ENCODE peak calls at places on chromosomes 13 and 19, in eight cellular contexts. S is Panc1, Q is breast epithelium, I is GM10248, G is hepatocyte, Y is lung, P is Peyer's patch, T is PC-9. O is an unnamed sample.

GRCh38 chr19:35519291-35519690 is 5.8 kb upstream of the DMKN start:
- DNase-seq in S (no peak), Q (no peak), I (no peak), G (peak), Y (no peak), P (no peak), T (peak), O (peak)

GRCh38 chr19:16296713-16297112 is 27.9 kb upstream of the KLF2 start:
- DNase-seq in S (no peak), Q (no peak), I (no peak), G (no peak), Y (no peak), P (no peak), T (peak), O (no peak)

GRCh38 chr13:24997367-24997967 is 98.5 kb upstream of the PABPC3 start:
- DNase-seq in S (no peak), Q (no peak), I (peak), G (peak), Y (no peak), P (no peak), T (no peak), O (no peak)

GRCh38 chr19:2646866-2647535 is 55.5 kb downstream of the GNG7 start:
- DNase-seq in S (no peak), Q (no peak), I (no peak), G (no peak), Y (no peak), P (no peak), T (no peak), O (no peak)

GRCh38 chr19:54335164-54335563 is 3.8 kb downstream of the LILRA4 start:
- DNase-seq in S (no peak), Q (no peak), I (no peak), G (no peak), Y (no peak), P (peak), T (no peak), O (no peak)

GRCh38 chr19:3506384-3507340 is 551 bp downstream of the FZR1 start:
- DNase-seq in S (no peak), Q (peak), I (peak), G (peak), Y (peak), P (peak), T (no peak), O (no peak)

GRCh38 chr13:93144031-93144430 is 82.6 kb upstream of the GPC6 start:
- DNase-seq in S (no peak), Q (no peak), I (no peak), G (no peak), Y (no peak), P (no peak), T (no peak), O (no peak)

GRCh38 chr13:98089246-98089645 is 53.6 kb upstream of the FARP1 start:
- DNase-seq in S (no peak), Q (no peak), I (no peak), G (no peak), Y (no peak), P (no peak), T (no peak), O (no peak)

GRCh38 chr13:47215741-47216140 is 318.9 kb upstream of the HTR2A start:
- DNase-seq in S (peak), Q (no peak), I (no peak), G (no peak), Y (no peak), P (no peak), T (peak), O (peak)

GRCh38 chr19:8004723-8005513 is 523 bp downstream of the ELAVL1 start:
- DNase-seq in S (no peak), Q (no peak), I (no peak), G (peak), Y (no peak), P (no peak), T (no peak), O (no peak)

GRCh38 chr19:47155141-47155540 is 24.5 kb downstream of the SAE1 start:
- DNase-seq in S (no peak), Q (no peak), I (no peak), G (no peak), Y (no peak), P (no peak), T (no peak), O (no peak)

GRCh38 chr13:51697855-51698254 is 106.1 kb downstream of the DHRS12 start:
- DNase-seq in S (no peak), Q (no peak), I (no peak), G (no peak), Y (no peak), P (no peak), T (no peak), O (no peak)

GRCh38 chr19:4916292-4917082 is 7.2 kb downstream of the UHRF1 start:
- DNase-seq in S (no peak), Q (no peak), I (peak), G (no peak), Y (no peak), P (peak), T (no peak), O (no peak)

GRCh38 chr19:29702161-29702957 is 12.7 kb downstream of the C19orf12 start:
- DNase-seq in S (no peak), Q (no peak), I (no peak), G (no peak), Y (no peak), P (no peak), T (no peak), O (no peak)

GRCh38 chr19:46297700-46298476 is 1.0 kb downstream of the HIF3A start:
- DNase-seq in S (no peak), Q (peak), I (no peak), G (peak), Y (peak), P (peak), T (no peak), O (no peak)

GRCh38 chr13:66974889-66975288 is 255.2 kb downstream of the PCDH9 start:
- DNase-seq in S (no peak), Q (no peak), I (no peak), G (no peak), Y (no peak), P (no peak), T (no peak), O (no peak)

GRCh38 chr13:62781866-62782265 is 1366.2 kb upstream of the PCDH20 start:
- DNase-seq in S (no peak), Q (no peak), I (no peak), G (no peak), Y (no peak), P (no peak), T (no peak), O (no peak)

GRCh38 chr13:113761136-113761535 is 2.1 kb downstream of the TMEM255B start:
- DNase-seq in S (no peak), Q (no peak), I (no peak), G (no peak), Y (no peak), P (no peak), T (no peak), O (no peak)

GRCh38 chr19:623974-624373 is 9.4 kb downstream of the POLRMT start:
- DNase-seq in S (no peak), Q (no peak), I (no peak), G (no peak), Y (no peak), P (no peak), T (no peak), O (no peak)

GRCh38 chr13:23180711-23181110 is at the start of gene SGCG:
- DNase-seq in S (no peak), Q (no peak), I (no peak), G (no peak), Y (no peak), P (no peak), T (no peak), O (no peak)

GRCh38 chr13:94419304-94419943 is 60.1 kb downstream of the DCT start:
- DNase-seq in S (peak), Q (no peak), I (no peak), G (no peak), Y (no peak), P (no peak), T (no peak), O (no peak)

GRCh38 chr13:46756977-46757376 is 40.0 kb downstream of the ESD start:
- DNase-seq in S (no peak), Q (no peak), I (no peak), G (no peak), Y (no peak), P (no peak), T (no peak), O (no peak)

GRCh38 chr19:17353386-17353785 is 16.0 kb downstream of the GTPBP3 start:
- DNase-seq in S (no peak), Q (no peak), I (no peak), G (no peak), Y (no peak), P (no peak), T (no peak), O (no peak)

GRCh38 chr19:13764821-13765394 is 586 bp downstream of the MRI1 start:
- DNase-seq in S (no peak), Q (no peak), I (peak), G (peak), Y (no peak), P (peak), T (peak), O (no peak)

GRCh38 chr19:3434630-3435553 is 45.4 kb downstream of the SMIM24 start:
- DNase-seq in S (no peak), Q (peak), I (peak), G (peak), Y (peak), P (peak), T (peak), O (peak)

GRCh38 chr19:52219611-52220010 is 29.8 kb downstream of the PPP2R1A start:
- DNase-seq in S (no peak), Q (no peak), I (no peak), G (no peak), Y (no peak), P (no peak), T (no peak), O (no peak)

GRCh38 chr19:35236638-35237400 is 8.3 kb upstream of the FAM187B start:
- DNase-seq in S (no peak), Q (no peak), I (no peak), G (no peak), Y (no peak), P (peak), T (no peak), O (no peak)

GRCh38 chr13:79492313-79492798 is 11.4 kb downstream of the NDFIP2 start:
- DNase-seq in S (no peak), Q (no peak), I (no peak), G (no peak), Y (no peak), P (no peak), T (no peak), O (no peak)

GRCh38 chr13:31697290-31697689 is 42.0 kb upstream of the RXFP2 start:
- DNase-seq in S (no peak), Q (no peak), I (no peak), G (no peak), Y (no peak), P (no peak), T (no peak), O (no peak)

GRCh38 chr13:30126903-30127428 is 180.4 kb downstream of the KATNAL1 start:
- DNase-seq in S (no peak), Q (no peak), I (no peak), G (no peak), Y (no peak), P (no peak), T (no peak), O (no peak)

GRCh38 chr13:33744589-33745369 is 73.2 kb upstream of the RFC3 start:
- DNase-seq in S (no peak), Q (peak), I (no peak), G (no peak), Y (peak), P (no peak), T (no peak), O (no peak)

GRCh38 chr13:25493930-25494707 is 122.3 kb downstream of the ATP8A2 start:
- DNase-seq in S (no peak), Q (no peak), I (no peak), G (no peak), Y (no peak), P (no peak), T (no peak), O (no peak)

GRCh38 chr19:2477732-2478191 is 1.8 kb downstream of the GADD45B start:
- DNase-seq in S (no peak), Q (no peak), I (no peak), G (peak), Y (peak), P (peak), T (peak), O (no peak)

GRCh38 chr13:97256343-97256783 is 34.2 kb downstream of the MBNL2 start:
- DNase-seq in S (no peak), Q (no peak), I (no peak), G (peak), Y (no peak), P (no peak), T (peak), O (peak)

GRCh38 chr19:51796195-51796679 is 1.3 kb downstream of the FPR3 start:
- DNase-seq in S (no peak), Q (no peak), I (no peak), G (no peak), Y (no peak), P (peak), T (no peak), O (no peak)

GRCh38 chr19:35267818-35268545 is 780 bp upstream of the USF2 start:
- DNase-seq in S (no peak), Q (peak), I (peak), G (peak), Y (peak), P (peak), T (peak), O (no peak)

GRCh38 chr13:75079226-75079625 is 402.7 kb downstream of the TBC1D4 start:
- DNase-seq in S (no peak), Q (no peak), I (no peak), G (no peak), Y (no peak), P (no peak), T (no peak), O (no peak)

GRCh38 chr19:33616857-33617256 is 4.9 kb upstream of the CHST8 start:
- DNase-seq in S (no peak), Q (no peak), I (no peak), G (no peak), Y (no peak), P (no peak), T (no peak), O (no peak)

GRCh38 chr19:13561461-13561860 is 55.2 kb upstream of the CACNA1A start:
- DNase-seq in S (no peak), Q (no peak), I (no peak), G (no peak), Y (no peak), P (no peak), T (no peak), O (no peak)

GRCh38 chr13:43804461-43805070 is 17.8 kb upstream of the ENOX1 start:
- DNase-seq in S (peak), Q (no peak), I (peak), G (peak), Y (no peak), P (no peak), T (peak), O (no peak)
- TF ChIP-seq CTCF in S (peak), Q (no peak), I (peak), G (peak), Y (peak), P (peak), T (peak), O (no peak)

GRCh38 chr13:100646030-100646673 is 28.4 kb downstream of the TMTC4 start:
- DNase-seq in S (no peak), Q (no peak), I (no peak), G (peak), Y (no peak), P (no peak), T (no peak), O (no peak)
- TF ChIP-seq CTCF in S (peak), Q (no peak), I (peak), G (peak), Y (no peak), P (peak), T (peak), O (peak)

GRCh38 chr19:57280165-57280912 is at the start of gene ZNF460:
- DNase-seq in S (peak), Q (peak), I (peak), G (peak), Y (peak), P (peak), T (peak), O (peak)
- TF ChIP-seq CTCF in S (no peak), Q (no peak), I (no peak), G (no peak), Y (no peak), P (peak), T (peak), O (no peak)

GRCh38 chr19:48813123-48813911 is 2.5 kb upstream of the BCAT2 start:
- DNase-seq in S (no peak), Q (no peak), I (peak), G (peak), Y (no peak), P (no peak), T (no peak), O (no peak)
- TF ChIP-seq CTCF in S (no peak), Q (no peak), I (no peak), G (peak), Y (no peak), P (no peak), T (peak), O (no peak)

GRCh38 chr19:49913720-49914119 is 15.3 kb upstream of the ATF5 start:
- DNase-seq in S (no peak), Q (no peak), I (no peak), G (no peak), Y (no peak), P (no peak), T (no peak), O (no peak)

GRCh38 chr19:49910179-49910578 is 13.5 kb upstream of the IL4I1 start:
- DNase-seq in S (no peak), Q (no peak), I (no peak), G (no peak), Y (no peak), P (no peak), T (no peak), O (no peak)

GRCh38 chr19:49911381-49912145 is 14.9 kb upstream of the IL4I1 start:
- DNase-seq in S (no peak), Q (no peak), I (peak), G (no peak), Y (no peak), P (no peak), T (no peak), O (no peak)

GRCh38 chr19:49915271-49915670 is 13.7 kb upstream of the ATF5 start:
- DNase-seq in S (no peak), Q (no peak), I (no peak), G (no peak), Y (no peak), P (no peak), T (no peak), O (no peak)

DNA sequence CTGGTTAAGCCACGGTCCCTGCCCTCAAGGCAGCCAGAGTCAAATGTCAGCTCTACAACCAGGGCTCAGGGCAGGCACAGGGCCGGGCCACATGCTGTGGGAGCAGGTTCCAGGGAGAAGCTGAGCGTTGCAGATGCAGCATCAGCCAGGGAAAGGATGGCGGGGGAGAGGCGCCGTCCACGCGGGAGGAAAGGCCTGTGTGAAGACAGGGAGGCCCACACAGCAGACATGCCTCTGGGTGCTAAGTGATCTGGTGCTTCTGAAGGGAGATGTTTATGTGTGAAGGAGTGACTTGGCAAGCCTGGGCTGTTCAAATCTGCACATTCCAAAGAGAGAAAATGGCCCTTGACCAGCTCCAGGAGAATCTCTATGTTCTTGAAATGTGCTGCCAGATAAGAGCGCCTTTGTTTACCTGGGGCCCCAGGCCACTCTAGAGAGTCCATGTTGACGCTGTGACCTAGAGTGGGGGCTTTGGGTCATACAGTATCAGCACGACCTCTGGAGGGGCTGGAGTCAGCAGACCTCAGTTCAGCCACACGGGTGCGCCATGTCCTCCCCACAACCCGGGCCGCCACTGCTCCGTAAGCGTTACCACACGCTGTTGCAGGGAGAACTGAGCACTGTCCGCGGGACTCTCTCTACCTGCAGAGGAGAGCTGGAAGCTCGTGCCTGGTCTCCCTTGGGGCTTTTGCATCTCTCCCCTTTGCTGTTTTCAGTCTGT is 15.9 kb upstream of the ATF5 start:
- DNase-seq in S (no peak), Q (no peak), I (no peak), G (peak), Y (no peak), P (no peak), T (no peak), O (no peak)
- TF ChIP-seq CTCF in S (no peak), Q (no peak), I (peak), G (peak), Y (no peak), P (no peak), T (no peak), O (no peak)

GRCh38 chr13:90201198-90201597 is 1146.3 kb upstream of the MIR17HG start:
- DNase-seq in S (no peak), Q (no peak), I (no peak), G (peak), Y (no peak), P (no peak), T (no peak), O (no peak)

GRCh38 chr13:90201676-90202425 is 1145.6 kb upstream of the MIR17HG start:
- DNase-seq in S (no peak), Q (no peak), I (no peak), G (peak), Y (no peak), P (no peak), T (no peak), O (no peak)

GRCh38 chr13:90205081-90205480 is 1142.4 kb upstream of the MIR17HG start:
- DNase-seq in S (no peak), Q (no peak), I (no peak), G (no peak), Y (no peak), P (no peak), T (no peak), O (no peak)

DNA sequence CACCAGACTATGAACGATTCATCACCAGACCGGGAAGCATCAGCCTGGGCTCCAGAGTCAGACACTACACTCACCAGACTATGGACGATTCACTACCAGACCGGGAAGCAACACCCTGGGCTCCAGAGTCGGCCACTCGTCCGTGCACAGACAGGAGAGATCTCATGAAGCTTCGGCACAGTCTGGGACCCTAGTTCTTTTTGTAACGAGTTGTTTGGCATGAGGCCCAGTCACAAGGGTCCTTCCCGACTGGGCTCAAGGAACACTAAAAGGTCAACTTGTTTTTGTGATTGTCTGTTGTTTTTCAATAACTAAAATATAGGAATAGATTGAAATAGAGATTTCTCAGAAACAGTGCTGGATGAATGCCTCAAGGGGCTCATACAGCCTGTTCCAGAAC is 1141.6 kb upstream of the MIR17HG start:
- DNase-seq in S (no peak), Q (no peak), I (no peak), G (no peak), Y (no peak), P (no peak), T (no peak), O (no peak)
- TF ChIP-seq CTCF in S (no peak), Q (no peak), I (no peak), G (no peak), Y (no peak), P (no peak), T (no peak), O (no peak)

DNA sequence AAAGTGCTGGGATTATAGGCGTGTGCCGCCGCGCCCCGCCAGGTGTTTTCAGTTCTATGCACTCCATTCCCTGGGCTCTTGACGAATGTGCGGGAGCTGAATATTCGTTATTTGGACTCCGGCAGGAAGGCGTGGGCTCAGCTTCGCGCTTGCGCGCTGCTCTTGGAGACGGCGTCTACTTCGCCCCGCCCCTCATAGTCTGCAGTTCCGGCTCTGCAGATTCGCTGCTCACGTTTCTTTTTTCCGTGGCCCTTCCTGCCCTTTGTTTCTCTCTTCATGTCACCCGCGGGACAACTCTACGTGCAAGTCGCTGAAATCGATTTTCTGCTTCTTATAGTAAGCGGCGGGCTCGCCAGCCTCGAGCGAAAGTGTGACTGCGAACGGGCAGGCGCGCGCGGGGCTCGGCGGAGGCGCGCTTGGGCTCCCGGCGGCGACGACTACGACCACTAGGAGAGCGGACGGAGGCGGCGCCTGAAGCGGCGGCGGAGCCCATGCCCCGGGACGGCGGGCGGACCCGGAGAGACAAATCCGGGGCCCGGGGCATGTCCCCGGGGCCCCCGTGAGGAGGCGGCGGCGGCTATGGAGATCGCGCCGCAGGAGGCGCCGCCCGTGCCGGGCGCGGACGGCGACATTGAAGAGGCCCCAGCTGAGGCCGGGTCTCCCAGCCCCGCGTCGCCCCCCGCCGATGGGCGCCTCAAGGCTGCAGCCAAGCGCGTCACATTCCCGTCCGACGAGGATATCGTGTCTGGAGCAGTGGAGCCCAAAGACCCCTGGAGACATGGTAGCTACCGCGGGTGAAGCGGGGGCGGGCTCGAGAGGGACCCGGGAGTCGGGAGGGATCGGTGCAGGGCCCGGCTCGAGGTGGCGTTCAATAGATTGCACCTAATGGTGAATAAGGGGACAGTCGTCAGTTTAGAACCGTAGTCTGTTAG is at the start of gene PPP1R37:
- DNase-seq in S (peak), Q (peak), I (peak), G (peak), Y (peak), P (peak), T (peak), O (peak)
- TF ChIP-seq CTCF in S (no peak), Q (no peak), I (no peak), G (peak), Y (no peak), P (peak), T (peak), O (no peak)